ENCODE peak calls at places on chromosomes 13 and 19, in seven cellular contexts. F is stromal cell of bone marrow; A is heart left ventricle; G is kidney glomerular epithelial cell; T is astrocyte of the spinal cord; D is caudate nucleus; M is stimulated activated CD4-positive, alpha-beta T cell treated with anti-CD3 and anti-CD28 coated beads, TNF-alpha, amount 100 ng/mL, for 4 hours. L is an unnamed sample.

GRCh38 chr19:4983346-4984105 is 14.6 kb downstream of the KDM4B start:
- DNase-seq in F (no peak), A (no peak), G (no peak), T (no peak), D (no peak), M (no peak), L (no peak)

GRCh38 chr19:37867831-37868230 is 38.6 kb downstream of the WDR87 start:
- DNase-seq in F (no peak), A (no peak), G (no peak), T (peak; percentile 42), D (no peak), M (no peak), L (no peak)

GRCh38 chr13:111248822-111249221 is 71.6 kb upstream of the TEX29 start:
- DNase-seq in F (no peak), A (no peak), G (no peak), T (no peak), D (no peak), M (no peak), L (no peak)

GRCh38 chr19:34051255-34051654 is 121.0 kb upstream of the LSM14A start:
- DNase-seq in F (no peak), A (no peak), G (no peak), T (no peak), D (no peak), M (no peak), L (no peak)

GRCh38 chr13:94382520-94382919 is 97.0 kb downstream of the DCT start:
- DNase-seq in F (no peak), A (no peak), G (no peak), T (no peak), D (no peak), M (no peak), L (no peak)

GRCh38 chr19:51271015-51271600 is 20.2 kb downstream of the SIGLECL1 start:
- DNase-seq in F (no peak), A (no peak), G (no peak), T (no peak), D (no peak), M (no peak), L (no peak)

GRCh38 chr19:46537136-46538097 is 41.8 kb upstream of the PNMA8B start:
- DNase-seq in F (peak; percentile 14), A (no peak), G (peak; percentile 1), T (no peak), D (no peak), M (peak; percentile 39), L (peak; percentile 9)

GRCh38 chr13:77274126-77274525 is 52.8 kb downstream of the MYCBP2 start:
- DNase-seq in F (no peak), A (no peak), G (no peak), T (no peak), D (no peak), M (no peak), L (no peak)

GRCh38 chr13:48318714-48319457 is 15.3 kb downstream of the RB1 start:
- DNase-seq in F (no peak), A (peak; percentile 27), G (no peak), T (no peak), D (no peak), M (no peak), L (no peak)

GRCh38 chr19:55210120-55210493 is 806 bp upstream of the PTPRH start:
- DNase-seq in F (peak; percentile 79), A (no peak), G (peak; percentile 95), T (peak; percentile 92), D (no peak), M (no peak), L (peak; percentile 97)

L was measured in renal cortical epithelial cell.